ENCODE peak calls at places on chromosomes 11 and 22, in eight cellular contexts. One of them, this sample, is unnamed.

GRCh38 chr11:2834893-2835767 is 50.4 kb downstream of the CDKN1C start:
- DNase-seq in AG09319: no peak
- DNase-seq in suprapubic skin: no peak
- DNase-seq in thyroid gland: no peak
- DNase-seq in fibroblast of the aortic adventitia: no peak
- DNase-seq in cardiac muscle cell: peak; percentile 12
- DNase-seq in epithelial cell of proximal tubule: no peak
- DNase-seq in neural progenitor cell: no peak
- DNase-seq in this sample: no peak

GRCh38 chr22:40387758-40388157 is 17.4 kb downstream of the SGSM3 start:
- DNase-seq in cardiac muscle cell: no peak
- DNase-seq in thyroid gland: peak; percentile 35
- DNase-seq in AG09319: no peak
- DNase-seq in neural progenitor cell: no peak
- DNase-seq in epithelial cell of proximal tubule: no peak
- DNase-seq in suprapubic skin: no peak
- DNase-seq in fibroblast of the aortic adventitia: no peak
- DNase-seq in this sample: no peak

GRCh38 chr11:34433899-34434298 is 4.8 kb upstream of the CAT start:
- DNase-seq in fibroblast of the aortic adventitia: no peak
- DNase-seq in thyroid gland: no peak
- DNase-seq in suprapubic skin: no peak
- DNase-seq in AG09319: no peak
- DNase-seq in epithelial cell of proximal tubule: no peak
- DNase-seq in neural progenitor cell: no peak
- DNase-seq in cardiac muscle cell: no peak
- DNase-seq in this sample: no peak

GRCh38 chr22:48948575-48949170 is 879.0 kb downstream of the BRD1 start:
- DNase-seq in suprapubic skin: no peak
- DNase-seq in epithelial cell of proximal tubule: no peak
- DNase-seq in neural progenitor cell: no peak
- DNase-seq in fibroblast of the aortic adventitia: no peak
- DNase-seq in thyroid gland: no peak
- DNase-seq in AG09319: no peak
- DNase-seq in cardiac muscle cell: no peak
- DNase-seq in this sample: no peak

GRCh38 chr22:39519681-39520053 is 695 bp upstream of the ATF4 start:
- DNase-seq in fibroblast of the aortic adventitia: peak; percentile 45
- DNase-seq in neural progenitor cell: peak; percentile 86
- DNase-seq in thyroid gland: peak; percentile 62
- DNase-seq in epithelial cell of proximal tubule: no peak
- DNase-seq in cardiac muscle cell: peak; percentile 68
- DNase-seq in AG09319: no peak
- DNase-seq in suprapubic skin: no peak
- DNase-seq in this sample: peak; percentile 50

GRCh38 chr11:128419012-128419767 is 168.2 kb downstream of the ETS1 start:
- DNase-seq in epithelial cell of proximal tubule: no peak
- DNase-seq in cardiac muscle cell: no peak
- DNase-seq in fibroblast of the aortic adventitia: no peak
- DNase-seq in suprapubic skin: no peak
- DNase-seq in thyroid gland: no peak
- DNase-seq in neural progenitor cell: no peak
- DNase-seq in AG09319: no peak
- DNase-seq in this sample: no peak

GRCh38 chr22:38202437-38203089 is 769 bp downstream of the MAFF start:
- DNase-seq in epithelial cell of proximal tubule: no peak
- DNase-seq in cardiac muscle cell: peak; percentile 94
- DNase-seq in neural progenitor cell: peak; percentile 81
- DNase-seq in suprapubic skin: peak; percentile 97
- DNase-seq in thyroid gland: peak; percentile 85
- DNase-seq in fibroblast of the aortic adventitia: peak; percentile 91
- DNase-seq in AG09319: peak; percentile 88
- DNase-seq in this sample: no peak

GRCh38 chr11:3037041-3037944 is 19.9 kb downstream of the CARS1 start:
- DNase-seq in thyroid gland: peak; percentile 85
- DNase-seq in suprapubic skin: no peak
- DNase-seq in AG09319: no peak
- DNase-seq in cardiac muscle cell: peak; percentile 76
- DNase-seq in fibroblast of the aortic adventitia: peak; percentile 65
- DNase-seq in neural progenitor cell: peak; percentile 93
- DNase-seq in epithelial cell of proximal tubule: no peak
- DNase-seq in this sample: peak; percentile 59

GRCh38 chr11:86632499-86633269 is 39.7 kb downstream of the ME3 start:
- DNase-seq in neural progenitor cell: peak; percentile 40
- DNase-seq in AG09319: peak; percentile 71
- DNase-seq in suprapubic skin: no peak
- DNase-seq in epithelial cell of proximal tubule: peak; percentile 80
- DNase-seq in cardiac muscle cell: peak; percentile 88
- DNase-seq in thyroid gland: no peak
- DNase-seq in fibroblast of the aortic adventitia: peak; percentile 85
- DNase-seq in this sample: no peak

GRCh38 chr11:98183034-98183433 is 837.7 kb upstream of the CNTN5 start:
- DNase-seq in AG09319: no peak
- DNase-seq in epithelial cell of proximal tubule: no peak
- DNase-seq in cardiac muscle cell: no peak
- DNase-seq in fibroblast of the aortic adventitia: no peak
- DNase-seq in neural progenitor cell: no peak
- DNase-seq in suprapubic skin: no peak
- DNase-seq in thyroid gland: no peak
- DNase-seq in this sample: no peak

GRCh38 chr11:1153951-1154487 is 3.7 kb upstream of the MUC5AC start:
- DNase-seq in AG09319: peak; percentile 86
- DNase-seq in suprapubic skin: no peak
- DNase-seq in thyroid gland: no peak
- DNase-seq in epithelial cell of proximal tubule: peak; percentile 66
- DNase-seq in fibroblast of the aortic adventitia: peak; percentile 94
- DNase-seq in cardiac muscle cell: peak; percentile 93
- DNase-seq in neural progenitor cell: no peak
- DNase-seq in this sample: peak; percentile 13

GRCh38 chr11:115653076-115653475 is 148.9 kb upstream of the CADM1 start:
- DNase-seq in fibroblast of the aortic adventitia: no peak
- DNase-seq in suprapubic skin: no peak
- DNase-seq in epithelial cell of proximal tubule: no peak
- DNase-seq in cardiac muscle cell: no peak
- DNase-seq in neural progenitor cell: no peak
- DNase-seq in AG09319: no peak
- DNase-seq in thyroid gland: no peak
- DNase-seq in this sample: no peak

GRCh38 chr11:131910491-131911387 is 540.3 kb downstream of the NTM start:
- DNase-seq in cardiac muscle cell: peak; percentile 56
- DNase-seq in fibroblast of the aortic adventitia: peak; percentile 53
- DNase-seq in suprapubic skin: no peak
- DNase-seq in epithelial cell of proximal tubule: no peak
- DNase-seq in thyroid gland: peak; percentile 30
- DNase-seq in neural progenitor cell: peak; percentile 73
- DNase-seq in AG09319: no peak
- DNase-seq in this sample: peak; percentile 29

GRCh38 chr11:73521621-73522020 is 76.3 kb downstream of the FAM168A start:
- DNase-seq in thyroid gland: no peak
- DNase-seq in cardiac muscle cell: no peak
- DNase-seq in epithelial cell of proximal tubule: no peak
- DNase-seq in AG09319: no peak
- DNase-seq in neural progenitor cell: no peak
- DNase-seq in suprapubic skin: no peak
- DNase-seq in fibroblast of the aortic adventitia: peak; percentile 18
- DNase-seq in this sample: no peak

DNA sequence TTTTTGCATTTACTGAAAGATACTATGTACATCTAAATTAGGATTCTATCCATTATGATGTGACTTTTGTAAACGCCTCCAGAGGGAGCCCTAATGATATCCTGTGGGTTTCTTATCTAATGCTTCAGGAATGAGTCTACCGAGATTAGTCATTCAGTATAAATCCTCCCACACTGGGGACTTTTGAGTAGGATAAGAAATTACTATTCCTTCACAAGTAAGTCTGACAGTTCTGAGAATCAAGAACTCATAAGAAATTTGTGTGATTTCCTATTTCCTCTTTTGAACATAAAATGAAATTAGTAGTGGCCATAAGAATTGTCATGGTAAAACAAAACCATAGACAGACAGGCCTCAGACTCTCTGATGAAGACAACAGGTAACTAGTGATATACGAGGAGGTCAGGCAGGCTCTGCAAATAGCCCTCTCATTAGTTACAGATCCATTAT is 10.0 kb upstream of the OR5M1 start:
- DNase-seq in neural progenitor cell: peak; percentile 68
- DNase-seq in epithelial cell of proximal tubule: peak; percentile 69
- DNase-seq in cardiac muscle cell: peak; percentile 61
- DNase-seq in AG09319: no peak
- DNase-seq in thyroid gland: no peak
- DNase-seq in suprapubic skin: no peak
- DNase-seq in fibroblast of the aortic adventitia: peak; percentile 42
- DNase-seq in this sample: no peak
- TF ChIP-seq CTCF in neural progenitor cell: peak; percentile 76
- TF ChIP-seq CTCF in epithelial cell of proximal tubule: peak; percentile 73
- TF ChIP-seq CTCF in cardiac muscle cell: peak; percentile 29
- TF ChIP-seq CTCF in AG09319: peak; percentile 6
- TF ChIP-seq CTCF in thyroid gland: no peak
- TF ChIP-seq CTCF in suprapubic skin: no peak
- TF ChIP-seq CTCF in fibroblast of the aortic adventitia: peak; percentile 17
- TF ChIP-seq CTCF in this sample: no peak

GRCh38 chr22:46029036-46029435 is 52.1 kb upstream of the WNT7B start:
- DNase-seq in suprapubic skin: peak; percentile 53
- DNase-seq in fibroblast of the aortic adventitia: no peak
- DNase-seq in AG09319: no peak
- DNase-seq in thyroid gland: no peak
- DNase-seq in neural progenitor cell: no peak
- DNase-seq in epithelial cell of proximal tubule: no peak
- DNase-seq in cardiac muscle cell: no peak
- DNase-seq in this sample: no peak

GRCh38 chr22:46025973-46026906 is 49.3 kb upstream of the WNT7B start:
- DNase-seq in thyroid gland: no peak
- DNase-seq in fibroblast of the aortic adventitia: no peak
- DNase-seq in AG09319: no peak
- DNase-seq in suprapubic skin: peak; percentile 70
- DNase-seq in epithelial cell of proximal tubule: no peak
- DNase-seq in neural progenitor cell: no peak
- DNase-seq in cardiac muscle cell: no peak
- DNase-seq in this sample: no peak

GRCh38 chr22:46028069-46028991 is 51.4 kb upstream of the WNT7B start:
- DNase-seq in fibroblast of the aortic adventitia: no peak
- DNase-seq in epithelial cell of proximal tubule: no peak
- DNase-seq in neural progenitor cell: no peak
- DNase-seq in AG09319: no peak
- DNase-seq in cardiac muscle cell: no peak
- DNase-seq in suprapubic skin: peak; percentile 57
- DNase-seq in thyroid gland: no peak
- DNase-seq in this sample: no peak

GRCh38 chr22:46026907-46027218 is 49.9 kb upstream of the WNT7B start:
- DNase-seq in suprapubic skin: no peak
- DNase-seq in epithelial cell of proximal tubule: no peak
- DNase-seq in cardiac muscle cell: no peak
- DNase-seq in neural progenitor cell: no peak
- DNase-seq in thyroid gland: no peak
- DNase-seq in fibroblast of the aortic adventitia: no peak
- DNase-seq in AG09319: no peak
- DNase-seq in this sample: no peak

GRCh38 chr22:46027219-46028068 is 50.5 kb upstream of the WNT7B start:
- DNase-seq in epithelial cell of proximal tubule: no peak
- DNase-seq in cardiac muscle cell: no peak
- DNase-seq in neural progenitor cell: peak; percentile 44
- DNase-seq in suprapubic skin: peak; percentile 84
- DNase-seq in thyroid gland: peak; percentile 63
- DNase-seq in fibroblast of the aortic adventitia: no peak
- DNase-seq in AG09319: no peak
- DNase-seq in this sample: no peak
- TF ChIP-seq CTCF in epithelial cell of proximal tubule: no peak
- TF ChIP-seq CTCF in cardiac muscle cell: no peak
- TF ChIP-seq CTCF in neural progenitor cell: no peak
- TF ChIP-seq CTCF in suprapubic skin: no peak
- TF ChIP-seq CTCF in thyroid gland: no peak
- TF ChIP-seq CTCF in fibroblast of the aortic adventitia: no peak
- TF ChIP-seq CTCF in AG09319: no peak
- TF ChIP-seq CTCF in this sample: no peak

GRCh38 chr22:28935713-28936112 is 52.3 kb downstream of the ZNRF3 start:
- DNase-seq in epithelial cell of proximal tubule: no peak
- DNase-seq in AG09319: no peak
- DNase-seq in cardiac muscle cell: no peak
- DNase-seq in fibroblast of the aortic adventitia: no peak
- DNase-seq in suprapubic skin: no peak
- DNase-seq in thyroid gland: no peak
- DNase-seq in neural progenitor cell: no peak
- DNase-seq in this sample: no peak
- TF ChIP-seq CTCF in epithelial cell of proximal tubule: peak; percentile 44
- TF ChIP-seq CTCF in AG09319: no peak
- TF ChIP-seq CTCF in cardiac muscle cell: peak; percentile 27
- TF ChIP-seq CTCF in fibroblast of the aortic adventitia: peak; percentile 55
- TF ChIP-seq CTCF in suprapubic skin: no peak
- TF ChIP-seq CTCF in thyroid gland: no peak
- TF ChIP-seq CTCF in neural progenitor cell: peak; percentile 36
- TF ChIP-seq CTCF in this sample: no peak

GRCh38 chr22:23241562-23242472 is 61.5 kb downstream of the BCR start:
- DNase-seq in suprapubic skin: no peak
- DNase-seq in AG09319: no peak
- DNase-seq in fibroblast of the aortic adventitia: no peak
- DNase-seq in cardiac muscle cell: no peak
- DNase-seq in thyroid gland: no peak
- DNase-seq in neural progenitor cell: no peak
- DNase-seq in epithelial cell of proximal tubule: no peak
- DNase-seq in this sample: no peak

GRCh38 chr22:23240639-23241389 is 60.5 kb downstream of the BCR start:
- DNase-seq in AG09319: no peak
- DNase-seq in cardiac muscle cell: no peak
- DNase-seq in suprapubic skin: no peak
- DNase-seq in neural progenitor cell: peak; percentile 50
- DNase-seq in fibroblast of the aortic adventitia: no peak
- DNase-seq in thyroid gland: no peak
- DNase-seq in epithelial cell of proximal tubule: no peak
- DNase-seq in this sample: no peak

GRCh38 chr22:23243006-23243573 is 62.8 kb downstream of the BCR start:
- DNase-seq in thyroid gland: peak; percentile 27
- DNase-seq in suprapubic skin: no peak
- DNase-seq in fibroblast of the aortic adventitia: no peak
- DNase-seq in cardiac muscle cell: no peak
- DNase-seq in neural progenitor cell: peak; percentile 86
- DNase-seq in epithelial cell of proximal tubule: no peak
- DNase-seq in AG09319: no peak
- DNase-seq in this sample: peak; percentile 65

GRCh38 chr22:23243859-23244689 is 63.8 kb downstream of the BCR start:
- DNase-seq in cardiac muscle cell: no peak
- DNase-seq in fibroblast of the aortic adventitia: no peak
- DNase-seq in AG09319: no peak
- DNase-seq in epithelial cell of proximal tubule: no peak
- DNase-seq in suprapubic skin: no peak
- DNase-seq in thyroid gland: no peak
- DNase-seq in neural progenitor cell: no peak
- DNase-seq in this sample: no peak

DNA sequence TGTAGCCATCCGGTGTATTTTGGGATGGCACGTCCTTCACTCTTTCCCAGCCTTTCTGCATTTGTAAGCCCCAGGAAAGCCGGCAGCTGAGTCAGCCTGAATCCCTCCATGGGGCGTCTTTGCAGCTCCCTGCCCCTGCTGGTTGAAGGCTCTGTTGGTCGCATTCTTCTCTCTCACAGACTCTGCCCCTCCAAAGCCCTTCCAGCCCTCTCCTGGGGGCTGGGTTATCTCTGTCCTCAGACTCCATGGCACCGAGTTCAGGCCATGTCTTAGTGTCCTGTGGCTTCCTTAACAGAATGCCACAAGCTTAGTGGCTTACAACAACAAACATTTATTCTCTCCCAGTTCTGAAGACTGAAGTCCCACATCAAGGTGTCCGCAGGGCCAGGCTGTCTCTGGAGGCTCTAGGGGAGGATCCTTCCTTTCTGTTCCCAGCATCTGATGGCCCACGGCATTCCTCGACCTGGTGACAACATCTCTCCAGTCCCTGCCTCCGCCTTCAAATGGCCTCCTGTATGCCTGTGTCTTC is 62.2 kb downstream of the BCR start:
- DNase-seq in suprapubic skin: no peak
- DNase-seq in thyroid gland: no peak
- DNase-seq in fibroblast of the aortic adventitia: no peak
- DNase-seq in neural progenitor cell: peak; percentile 88
- DNase-seq in cardiac muscle cell: no peak
- DNase-seq in epithelial cell of proximal tubule: no peak
- DNase-seq in AG09319: no peak
- DNase-seq in this sample: no peak
- TF ChIP-seq CTCF in suprapubic skin: no peak
- TF ChIP-seq CTCF in thyroid gland: no peak
- TF ChIP-seq CTCF in fibroblast of the aortic adventitia: peak; percentile 15
- TF ChIP-seq CTCF in neural progenitor cell: no peak
- TF ChIP-seq CTCF in cardiac muscle cell: peak; percentile 5
- TF ChIP-seq CTCF in epithelial cell of proximal tubule: no peak
- TF ChIP-seq CTCF in AG09319: no peak
- TF ChIP-seq CTCF in this sample: no peak

This sample was measured in GM10248.